ENCODE peak calls at places on chromosomes 1 and 21, in six cellular contexts. S is upper lobe of right lung, H is Peyer's patch, C is pancreas, J is Caco-2, X is SK-N-SH. T is an unnamed sample. For H3K4me1, the result is how much of the 10 kb centered on the place peaks cover.

GRCh38 chr1:43002766-43003165 is 44.1 kb upstream of the SLC2A1 start:
- DNase-seq in S (no peak), H (no peak), C (no peak), J (no peak), X (no peak), T (no peak)

GRCh38 chr1:164058192-164058591 is 500.8 kb upstream of the PBX1 start:
- DNase-seq in S (no peak), H (no peak), C (no peak), J (peak), X (no peak), T (no peak)

GRCh38 chr1:5911871-5912271 is 80.4 kb downstream of the NPHP4 start:
- DNase-seq in S (no peak), H (no peak), C (no peak), J (no peak), X (no peak), T (no peak)

GRCh38 chr1:187605736-187606135 is 777.0 kb downstream of the PLA2G4A start:
- DNase-seq in S (no peak), H (no peak), C (no peak), J (no peak), X (no peak), T (no peak)

GRCh38 chr1:32239335-32239734 is 7.7 kb upstream of the FAM167B start:
- DNase-seq in S (no peak), H (no peak), C (peak), J (no peak), X (no peak), T (no peak)

GRCh38 chr1:58779837-58780585 is 3.8 kb downstream of the JUN start:
- DNase-seq in S (no peak), H (no peak), C (peak), J (peak), X (no peak), T (no peak)

GRCh38 chr1:21900766-21901472 is 36.2 kb downstream of the HSPG2 start:
- DNase-seq in S (no peak), H (no peak), C (no peak), J (no peak), X (no peak), T (no peak)

GRCh38 chr1:151175036-151175741 is 592 bp downstream of the TMOD4 start:
- DNase-seq in S (no peak), H (no peak), C (no peak), J (no peak), X (no peak), T (no peak)

GRCh38 chr1:29706936-29707335 is 470.6 kb downstream of the PTPRU start:
- DNase-seq in S (peak), H (no peak), C (peak), J (peak), X (peak), T (no peak)

GRCh38 chr1:56688522-56689026 is 43.5 kb downstream of the PRKAA2 start:
- DNase-seq in S (no peak), H (no peak), C (no peak), J (peak), X (no peak), T (no peak)

GRCh38 chr1:45410850-45411509 is 70.7 kb upstream of the MUTYH start:
- DNase-seq in S (no peak), H (no peak), C (no peak), J (no peak), X (no peak), T (no peak)

GRCh38 chr1:93999806-94000205 is 90.6 kb upstream of the GCLM start:
- DNase-seq in S (no peak), H (no peak), C (no peak), J (no peak), X (no peak), T (no peak)

GRCh38 chr1:15758953-15759661 is 512 bp downstream of the FBLIM1 start:
- DNase-seq in S (no peak), H (no peak), C (no peak), J (no peak), X (peak), T (no peak)

GRCh38 chr21:44914176-44914874 is 6.4 kb downstream of the ITGB2 start:
- DNase-seq in S (peak), H (no peak), C (no peak), J (no peak), X (no peak), T (no peak)

GRCh38 chr1:87327362-87328120 is 1.1 kb upstream of the LMO4 start:
- DNase-seq in S (no peak), H (no peak), C (no peak), J (no peak), X (no peak), T (no peak)

GRCh38 chr1:245807306-245807705 is 652.5 kb downstream of the KIF26B start:
- DNase-seq in S (peak), H (no peak), C (no peak), J (no peak), X (no peak), T (no peak)
- H3K4me1 ChIP-seq in S (under half), H (under half), C (under half), J (under half), X (under half), T (under half)

GRCh38 chr1:7896994-7897393 is 43.6 kb downstream of the TNFRSF9 start:
- DNase-seq in S (no peak), H (no peak), C (no peak), J (no peak), X (no peak), T (no peak)
- H3K4me1 ChIP-seq in S (under half), H (under half), C (under half), J (under half), X (under half), T (under half)

GRCh38 chr21:37371041-37371397 is 4.4 kb downstream of the DYRK1A start:
- DNase-seq in S (no peak), H (no peak), C (no peak), J (no peak), X (no peak), T (no peak)
- H3K4me1 ChIP-seq in S (half or more), H (half or more), C (under half), J (under half), X (under half), T (half or more)

DNA sequence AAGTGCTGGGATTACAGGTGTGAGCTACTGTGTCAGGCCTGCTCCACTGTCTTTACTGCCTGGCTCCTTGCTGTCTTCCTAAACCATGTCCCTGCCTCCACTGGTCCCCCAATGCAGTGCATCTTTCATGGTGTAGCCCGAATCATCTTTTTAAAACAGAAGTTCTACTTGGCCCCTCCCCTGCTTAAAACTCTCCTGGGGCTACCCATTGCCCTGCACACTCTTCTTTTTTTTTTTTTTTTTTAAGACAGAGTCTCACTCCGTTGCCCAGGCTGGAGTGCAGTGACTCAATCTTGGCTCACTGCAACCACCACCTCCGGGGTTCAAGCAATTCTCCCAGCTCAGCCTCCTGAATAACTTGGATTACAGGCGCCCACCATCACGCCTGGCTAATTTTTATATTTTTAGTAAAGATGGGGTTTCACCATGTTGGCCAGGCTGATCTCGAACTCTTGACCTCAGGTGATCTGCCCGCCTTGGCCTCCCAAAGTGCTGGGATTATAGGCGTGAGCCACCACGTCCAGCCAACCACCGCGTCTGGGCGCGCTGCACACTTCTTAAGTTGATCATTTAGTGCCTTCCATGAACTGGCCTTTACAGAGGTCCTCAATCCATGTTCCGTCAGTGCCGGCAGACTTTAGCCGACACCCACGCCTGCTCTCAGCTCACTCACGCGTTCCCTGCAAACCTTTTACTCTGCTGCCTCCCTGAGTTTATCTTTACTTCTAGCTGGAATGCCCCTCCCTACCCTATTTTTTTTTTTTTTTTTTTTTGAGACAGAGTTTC is 2.4 kb downstream of the FCN3 start:
- DNase-seq in S (no peak), H (no peak), C (no peak), J (no peak), X (no peak), T (no peak)
- H3K4me1 ChIP-seq in S (under half), H (under half), C (under half), J (under half), X (under half), T (under half)

GRCh38 chr1:12469493-12469892 is 148.5 kb downstream of the DHRS3 start:
- DNase-seq in S (no peak), H (no peak), C (no peak), J (no peak), X (no peak), T (no peak)

GRCh38 chr1:12467570-12468286 is 150.3 kb downstream of the DHRS3 start:
- DNase-seq in S (no peak), H (no peak), C (no peak), J (no peak), X (no peak), T (no peak)

GRCh38 chr1:12469990-12470389 is 148.0 kb downstream of the DHRS3 start:
- DNase-seq in S (no peak), H (no peak), C (no peak), J (peak), X (no peak), T (no peak)

GRCh38 chr1:12466816-12467215 is 151.2 kb downstream of the DHRS3 start:
- DNase-seq in S (no peak), H (no peak), C (no peak), J (no peak), X (no peak), T (no peak)

GRCh38 chr1:12468323-12468722 is 149.7 kb downstream of the DHRS3 start:
- DNase-seq in S (no peak), H (no peak), C (no peak), J (no peak), X (no peak), T (no peak)
- H3K4me1 ChIP-seq in S (under half), H (under half), C (under half), J (under half), X (under half), T (half or more)

DNA sequence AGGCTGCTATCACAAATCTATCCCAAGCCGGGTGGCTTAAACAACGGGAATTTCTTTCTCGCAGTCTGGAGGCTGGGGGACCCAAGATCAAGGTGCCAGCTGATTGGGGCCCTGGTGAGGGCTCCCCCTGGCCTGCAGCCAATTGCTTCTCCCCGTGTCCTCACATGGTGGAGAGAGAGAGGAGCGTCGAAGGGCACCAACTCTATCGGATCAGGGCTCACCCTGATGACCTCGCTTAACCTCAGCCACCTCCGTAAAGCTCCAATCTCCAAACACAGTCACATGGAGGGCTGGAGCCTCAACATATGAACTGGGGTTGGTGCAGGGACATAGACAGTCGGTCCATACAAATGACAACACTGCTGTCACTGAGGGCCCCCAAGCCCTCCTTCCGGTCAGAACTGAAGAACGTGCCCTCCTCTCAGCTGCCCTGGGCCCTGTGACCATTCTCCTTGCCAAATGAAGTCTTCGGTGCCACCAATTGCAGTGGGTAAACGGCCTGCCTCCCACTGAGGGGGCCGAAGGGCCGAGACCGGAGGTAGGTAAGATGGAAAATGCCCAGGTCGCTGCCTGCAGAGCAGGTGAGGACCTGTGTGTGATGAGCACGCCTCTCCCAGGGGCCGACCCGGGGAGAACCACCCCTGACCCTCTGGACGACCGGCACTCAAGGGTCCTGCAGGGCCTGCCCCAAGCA is 211.0 kb downstream of the TOMM20 start:
- DNase-seq in S (peak), H (peak), C (no peak), J (no peak), X (no peak), T (no peak)
- H3K4me1 ChIP-seq in S (half or more), H (under half), C (under half), J (under half), X (under half), T (under half)

DNA sequence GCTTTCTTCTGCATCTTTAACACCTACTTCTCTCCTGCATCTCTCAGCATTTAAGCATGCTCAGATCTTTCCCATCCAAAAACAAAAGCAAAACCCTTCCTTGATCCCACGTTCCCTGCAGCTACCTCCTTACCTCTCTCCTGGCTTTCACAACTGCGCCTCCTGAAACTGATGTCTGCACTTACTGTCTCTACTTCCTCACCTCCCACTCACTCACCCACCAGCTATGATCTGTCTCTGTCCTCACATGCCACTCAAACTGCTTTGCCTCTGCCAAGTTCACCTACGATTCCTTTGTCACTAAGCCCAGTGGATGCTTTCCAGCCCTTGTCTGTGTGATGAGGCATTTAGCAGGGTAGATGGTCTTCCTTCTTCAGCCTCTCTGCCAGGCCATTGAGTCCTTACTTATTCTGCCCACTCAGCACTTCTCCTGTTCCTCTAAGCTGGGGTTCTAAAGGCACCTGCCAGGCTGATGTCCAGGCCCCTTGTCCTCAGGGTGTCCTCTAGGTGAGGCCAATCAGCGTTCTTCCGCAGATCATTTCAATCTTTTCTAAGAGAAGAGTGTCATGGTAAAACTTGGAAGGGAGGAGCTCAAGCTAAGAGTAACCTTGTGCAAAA is 10.0 kb upstream of the GJB3 start:
- DNase-seq in S (no peak), H (no peak), C (no peak), J (no peak), X (no peak), T (no peak)
- H3K4me1 ChIP-seq in S (under half), H (under half), C (under half), J (under half), X (under half), T (under half)

GRCh38 chr1:229371624-229372023 is 28.8 kb upstream of the CCSAP start:
- DNase-seq in S (no peak), H (no peak), C (no peak), J (no peak), X (no peak), T (no peak)
- H3K4me1 ChIP-seq in S (under half), H (under half), C (under half), J (under half), X (under half), T (under half)

GRCh38 chr1:210598135-210598652 is 269.5 kb downstream of the HHAT start:
- DNase-seq in S (no peak), H (no peak), C (no peak), J (peak), X (no peak), T (peak)

GRCh38 chr1:210597555-210598134 is 268.9 kb downstream of the HHAT start:
- DNase-seq in S (no peak), H (no peak), C (no peak), J (peak), X (no peak), T (no peak)

GRCh38 chr1:210596641-210597040 is 267.9 kb downstream of the HHAT start:
- DNase-seq in S (no peak), H (no peak), C (no peak), J (no peak), X (no peak), T (no peak)

GRCh38 chr1:210603123-210603522 is 274.4 kb downstream of the HHAT start:
- DNase-seq in S (no peak), H (no peak), C (no peak), J (no peak), X (no peak), T (no peak)

DNA sequence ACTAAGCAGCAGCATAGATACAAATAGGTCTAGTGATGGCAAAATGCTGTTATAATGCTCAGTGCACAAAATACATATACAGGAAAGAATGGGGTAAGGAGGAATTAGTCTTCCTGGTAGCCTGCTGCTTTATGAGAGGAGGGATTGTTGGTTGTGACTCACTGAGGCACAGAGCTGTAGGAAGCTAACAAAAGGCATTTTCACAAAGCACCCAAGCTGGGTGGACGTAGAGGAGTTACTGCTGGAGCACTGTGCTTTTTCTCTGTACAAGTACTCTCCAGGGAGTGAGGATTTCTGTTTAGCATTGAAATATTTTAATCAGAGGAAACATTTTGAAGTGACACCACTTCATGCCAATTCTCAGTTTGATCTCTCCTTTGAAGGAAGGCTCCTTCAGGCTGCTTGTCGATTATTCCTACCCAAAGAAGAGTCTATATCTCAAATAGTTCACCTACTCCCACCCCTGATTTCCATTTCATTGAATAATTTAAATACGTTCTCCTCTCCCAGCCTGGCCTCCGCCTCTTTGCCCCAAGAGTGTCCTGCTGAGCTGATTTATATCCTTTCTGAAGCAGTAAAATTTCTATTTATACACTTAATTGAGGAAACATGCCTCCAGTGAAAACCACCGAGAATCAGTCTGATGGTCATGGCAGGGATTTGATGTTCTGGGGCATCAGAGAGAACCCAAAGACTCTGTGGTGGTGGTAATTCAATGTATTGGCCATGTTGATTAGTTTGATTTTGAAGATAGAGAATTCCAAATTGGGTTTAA is 271.9 kb downstream of the HHAT start:
- DNase-seq in S (no peak), H (no peak), C (no peak), J (no peak), X (no peak), T (no peak)
- H3K4me1 ChIP-seq in S (under half), H (under half), C (under half), J (under half), X (under half), T (under half)

GRCh38 chr1:201456499-201457309 is 12.3 kb downstream of the PHLDA3 start:
- DNase-seq in S (peak), H (no peak), C (no peak), J (peak), X (no peak), T (no peak)
- H3K4me1 ChIP-seq in S (under half), H (under half), C (under half), J (under half), X (under half), T (under half)

T was measured in thoracic aorta.